ENCODE peak calls at places on chromosomes 16 and 17, in four cellular contexts. One of them, this sample, is unnamed.

GRCh38 chr16:10959161-10959560 is 14.8 kb downstream of the CLEC16A start:
- DNase-seq in PC-3: no peak
- DNase-seq in left ventricle myocardium inferior: no peak
- DNase-seq in astrocyte of the cerebellum: no peak
- DNase-seq in this sample: no peak

GRCh38 chr17:46979023-46979870 is at the start of gene RPRML:
- DNase-seq in PC-3: peak
- DNase-seq in left ventricle myocardium inferior: peak
- DNase-seq in astrocyte of the cerebellum: no peak
- DNase-seq in this sample: peak

GRCh38 chr17:83186226-83186625 is 106.8 kb downstream of the METRNL start:
- DNase-seq in PC-3: no peak
- DNase-seq in left ventricle myocardium inferior: no peak
- DNase-seq in astrocyte of the cerebellum: no peak
- DNase-seq in this sample: no peak

GRCh38 chr17:65664296-65664695 is 102.8 kb upstream of the AXIN2 start:
- DNase-seq in PC-3: no peak
- DNase-seq in left ventricle myocardium inferior: no peak
- DNase-seq in astrocyte of the cerebellum: peak
- DNase-seq in this sample: no peak

GRCh38 chr16:14409563-14409962 is 220.5 kb downstream of the PARN start:
- DNase-seq in PC-3: peak
- DNase-seq in left ventricle myocardium inferior: no peak
- DNase-seq in astrocyte of the cerebellum: peak
- DNase-seq in this sample: no peak

GRCh38 chr17:8121531-8122390 is 2.1 kb downstream of the HES7 start:
- DNase-seq in PC-3: peak
- DNase-seq in left ventricle myocardium inferior: no peak
- DNase-seq in astrocyte of the cerebellum: no peak
- DNase-seq in this sample: peak

GRCh38 chr17:36036240-36036639 is 18.5 kb upstream of the CCL23 start:
- DNase-seq in PC-3: no peak
- DNase-seq in left ventricle myocardium inferior: no peak
- DNase-seq in astrocyte of the cerebellum: no peak
- DNase-seq in this sample: no peak

GRCh38 chr16:57810197-57811024 is 8.1 kb upstream of the KIFC3 start:
- DNase-seq in PC-3: peak
- DNase-seq in left ventricle myocardium inferior: peak
- DNase-seq in astrocyte of the cerebellum: peak
- DNase-seq in this sample: no peak

GRCh38 chr17:5608696-5609095 is 24.4 kb upstream of the NLRP1 start:
- DNase-seq in PC-3: no peak
- DNase-seq in left ventricle myocardium inferior: no peak
- DNase-seq in astrocyte of the cerebellum: no peak
- DNase-seq in this sample: no peak

GRCh38 chr17:6546069-6546718 is 10.2 kb downstream of the PITPNM3 start:
- DNase-seq in PC-3: peak
- DNase-seq in left ventricle myocardium inferior: no peak
- DNase-seq in astrocyte of the cerebellum: peak
- DNase-seq in this sample: no peak

GRCh38 chr17:59406808-59407381 is 75.4 kb downstream of the YPEL2 start:
- DNase-seq in PC-3: peak
- DNase-seq in left ventricle myocardium inferior: no peak
- DNase-seq in astrocyte of the cerebellum: no peak
- DNase-seq in this sample: no peak

GRCh38 chr16:53892155-53892554 is 188.2 kb downstream of the FTO start:
- DNase-seq in PC-3: peak
- DNase-seq in left ventricle myocardium inferior: no peak
- DNase-seq in astrocyte of the cerebellum: peak
- DNase-seq in this sample: peak

GRCh38 chr16:65967376-65967775 is 399.1 kb upstream of the CDH5 start:
- DNase-seq in PC-3: peak
- DNase-seq in left ventricle myocardium inferior: no peak
- DNase-seq in astrocyte of the cerebellum: no peak
- DNase-seq in this sample: no peak

GRCh38 chr16:49458221-49458620 is 84.6 kb downstream of the C16orf78 start:
- DNase-seq in PC-3: no peak
- DNase-seq in left ventricle myocardium inferior: no peak
- DNase-seq in astrocyte of the cerebellum: no peak
- DNase-seq in this sample: no peak

GRCh38 chr17:61770752-61771533 is 92.4 kb downstream of the BRIP1 start:
- DNase-seq in PC-3: no peak
- DNase-seq in left ventricle myocardium inferior: no peak
- DNase-seq in astrocyte of the cerebellum: peak
- DNase-seq in this sample: no peak

GRCh38 chr17:78330570-78331224 is 29.2 kb downstream of the SOCS3 start:
- DNase-seq in PC-3: peak
- DNase-seq in left ventricle myocardium inferior: no peak
- DNase-seq in astrocyte of the cerebellum: no peak
- DNase-seq in this sample: no peak

GRCh38 chr16:62014534-62014933 is 21.7 kb downstream of the CDH8 start:
- DNase-seq in PC-3: no peak
- DNase-seq in left ventricle myocardium inferior: no peak
- DNase-seq in astrocyte of the cerebellum: no peak
- DNase-seq in this sample: no peak

GRCh38 chr16:51151951-51152663 is 1.0 kb upstream of the SALL1 start:
- DNase-seq in PC-3: no peak
- DNase-seq in left ventricle myocardium inferior: no peak
- DNase-seq in astrocyte of the cerebellum: peak
- DNase-seq in this sample: peak

GRCh38 chr16:83393196-83393981 is 414.4 kb upstream of the HSBP1 start:
- DNase-seq in PC-3: peak
- DNase-seq in left ventricle myocardium inferior: no peak
- DNase-seq in astrocyte of the cerebellum: no peak
- DNase-seq in this sample: no peak

GRCh38 chr17:75348386-75349012 is 57.0 kb downstream of the GRB2 start:
- DNase-seq in PC-3: no peak
- DNase-seq in left ventricle myocardium inferior: no peak
- DNase-seq in astrocyte of the cerebellum: no peak
- DNase-seq in this sample: no peak

GRCh38 chr17:80538484-80538883 is 6.2 kb upstream of the RPTOR start:
- DNase-seq in PC-3: no peak
- DNase-seq in left ventricle myocardium inferior: no peak
- DNase-seq in astrocyte of the cerebellum: no peak
- DNase-seq in this sample: no peak

GRCh38 chr17:80544655-80545498 is at the start of gene RPTOR:
- DNase-seq in PC-3: peak
- DNase-seq in left ventricle myocardium inferior: peak
- DNase-seq in astrocyte of the cerebellum: peak
- DNase-seq in this sample: peak

DNA sequence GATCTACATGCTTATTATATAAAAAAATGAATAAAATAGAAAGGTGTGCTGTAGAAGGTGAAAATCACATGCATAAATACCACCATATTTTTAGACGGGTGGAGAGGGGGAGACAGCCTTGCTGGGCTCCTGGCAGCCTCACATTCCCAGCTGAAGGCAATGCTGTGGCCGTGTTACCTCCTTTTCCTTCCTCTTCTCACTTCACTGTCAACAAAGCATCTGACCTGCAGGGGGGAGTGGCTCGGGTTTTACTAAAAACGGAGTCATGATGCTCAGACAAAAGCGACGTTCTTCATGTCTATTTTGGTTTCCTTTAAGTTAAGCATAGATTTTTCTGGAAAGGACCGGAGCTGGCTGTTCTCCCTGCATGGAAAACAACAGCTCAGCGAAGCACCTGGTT is 5.6 kb upstream of the RPTOR start:
- DNase-seq in PC-3: no peak
- DNase-seq in left ventricle myocardium inferior: no peak
- DNase-seq in astrocyte of the cerebellum: no peak
- DNase-seq in this sample: no peak
- TF ChIP-seq CTCF in PC-3: no peak
- TF ChIP-seq CTCF in left ventricle myocardium inferior: no peak
- TF ChIP-seq CTCF in astrocyte of the cerebellum: no peak
- TF ChIP-seq CTCF in this sample: no peak

DNA sequence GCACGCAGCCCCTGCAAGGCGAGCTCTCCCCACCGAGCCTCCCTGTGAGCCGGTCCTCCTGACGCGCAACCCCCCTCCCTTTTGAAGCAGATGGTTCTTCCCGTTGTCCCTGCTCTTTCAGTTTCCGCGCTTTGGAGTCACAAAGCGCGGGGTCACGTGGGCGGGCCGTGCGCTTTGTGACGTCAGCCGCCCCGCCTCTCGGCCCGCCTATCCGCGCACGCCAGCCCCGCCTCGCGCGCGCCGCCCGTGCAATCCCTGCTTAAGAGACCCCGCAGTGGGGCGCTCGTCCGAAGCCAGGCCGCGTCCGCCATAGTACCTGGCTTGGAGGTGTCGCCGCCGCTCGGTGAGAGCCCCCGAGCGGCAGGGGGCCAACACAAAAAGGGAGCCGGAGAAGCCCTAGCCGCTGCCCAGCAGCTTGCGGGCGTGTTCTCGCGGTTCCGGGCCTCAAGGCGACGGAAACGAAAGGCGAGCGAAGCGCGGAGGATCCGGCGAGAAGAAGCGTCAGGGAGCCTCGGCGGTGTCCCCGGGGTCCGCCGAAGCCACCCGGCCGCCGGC is at the start of gene RBBP6:
- DNase-seq in PC-3: peak
- DNase-seq in left ventricle myocardium inferior: peak
- DNase-seq in astrocyte of the cerebellum: peak
- DNase-seq in this sample: peak
- TF ChIP-seq CTCF in PC-3: peak
- TF ChIP-seq CTCF in left ventricle myocardium inferior: peak
- TF ChIP-seq CTCF in astrocyte of the cerebellum: peak
- TF ChIP-seq CTCF in this sample: peak

GRCh38 chr17:31916496-31917064 is 15.1 kb upstream of the UTP6 start:
- DNase-seq in PC-3: no peak
- DNase-seq in left ventricle myocardium inferior: no peak
- DNase-seq in astrocyte of the cerebellum: no peak
- DNase-seq in this sample: no peak

GRCh38 chr17:31918701-31919128 is 17.2 kb upstream of the UTP6 start:
- DNase-seq in PC-3: no peak
- DNase-seq in left ventricle myocardium inferior: no peak
- DNase-seq in astrocyte of the cerebellum: no peak
- DNase-seq in this sample: no peak

GRCh38 chr17:31919802-31920525 is 16.8 kb upstream of the SUZ12 start:
- DNase-seq in PC-3: no peak
- DNase-seq in left ventricle myocardium inferior: no peak
- DNase-seq in astrocyte of the cerebellum: no peak
- DNase-seq in this sample: no peak

GRCh38 chr17:31915456-31916100 is 14.1 kb upstream of the UTP6 start:
- DNase-seq in PC-3: no peak
- DNase-seq in left ventricle myocardium inferior: no peak
- DNase-seq in astrocyte of the cerebellum: no peak
- DNase-seq in this sample: no peak

DNA sequence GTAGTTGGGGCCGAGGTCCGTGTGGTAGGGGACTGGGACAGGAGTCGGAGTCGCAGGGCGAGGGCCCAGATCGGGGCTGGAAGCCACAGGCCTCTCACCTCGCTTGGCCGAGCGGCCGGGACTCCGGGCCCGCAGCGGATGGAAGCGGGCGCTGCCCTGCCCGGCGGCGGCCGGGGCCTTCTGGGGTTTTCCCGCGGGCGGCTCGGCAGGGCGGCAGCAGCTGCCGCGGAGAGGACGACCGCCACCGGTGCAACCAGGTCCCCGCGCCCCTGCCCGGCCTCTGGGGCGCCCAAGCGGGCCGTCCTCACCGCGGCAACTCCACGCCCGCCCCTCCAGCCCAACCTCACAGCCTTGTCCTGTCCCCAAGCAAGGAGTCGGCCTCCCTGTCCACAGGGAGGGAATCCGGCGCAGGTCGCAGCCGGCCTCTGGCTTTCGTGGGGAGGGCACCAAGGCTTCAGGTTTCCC is 15.6 kb upstream of the UTP6 start:
- DNase-seq in PC-3: no peak
- DNase-seq in left ventricle myocardium inferior: no peak
- DNase-seq in astrocyte of the cerebellum: no peak
- DNase-seq in this sample: no peak
- TF ChIP-seq CTCF in PC-3: no peak
- TF ChIP-seq CTCF in left ventricle myocardium inferior: no peak
- TF ChIP-seq CTCF in astrocyte of the cerebellum: no peak
- TF ChIP-seq CTCF in this sample: no peak

DNA sequence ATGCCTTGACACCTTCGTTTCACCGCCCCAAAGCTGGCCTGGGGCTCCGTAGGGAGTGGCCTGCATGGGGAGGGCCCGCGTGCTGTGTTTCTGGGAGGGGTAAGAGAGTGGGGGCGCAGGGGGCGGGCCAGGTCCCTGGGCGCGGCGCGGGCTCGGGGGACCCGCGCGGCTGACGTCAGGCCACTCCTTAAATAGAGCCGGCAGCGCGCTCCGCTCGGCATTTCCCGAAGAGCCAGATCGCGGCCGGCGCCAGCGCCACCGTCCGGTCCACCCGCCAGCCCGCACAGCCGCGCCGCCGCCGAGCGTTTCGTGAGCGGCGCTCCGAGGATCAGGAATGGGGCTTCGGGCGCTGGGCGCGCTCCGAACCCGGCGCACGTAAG is at the start of gene HS3ST2:
- DNase-seq in PC-3: no peak
- DNase-seq in left ventricle myocardium inferior: peak
- DNase-seq in astrocyte of the cerebellum: no peak
- DNase-seq in this sample: peak
- TF ChIP-seq CTCF in PC-3: no peak
- TF ChIP-seq CTCF in left ventricle myocardium inferior: peak
- TF ChIP-seq CTCF in astrocyte of the cerebellum: no peak
- TF ChIP-seq CTCF in this sample: no peak

GRCh38 chr16:30445408-30446202 is at the start of gene SEPHS2:
- DNase-seq in PC-3: peak
- DNase-seq in left ventricle myocardium inferior: peak
- DNase-seq in astrocyte of the cerebellum: peak
- DNase-seq in this sample: peak
- TF ChIP-seq CTCF in PC-3: peak
- TF ChIP-seq CTCF in left ventricle myocardium inferior: peak
- TF ChIP-seq CTCF in astrocyte of the cerebellum: peak
- TF ChIP-seq CTCF in this sample: no peak

GRCh38 chr16:85126731-85127662 is 14.7 kb upstream of the CIBAR2 start:
- DNase-seq in PC-3: peak
- DNase-seq in left ventricle myocardium inferior: no peak
- DNase-seq in astrocyte of the cerebellum: peak
- DNase-seq in this sample: peak
- TF ChIP-seq CTCF in PC-3: no peak
- TF ChIP-seq CTCF in left ventricle myocardium inferior: no peak
- TF ChIP-seq CTCF in astrocyte of the cerebellum: no peak
- TF ChIP-seq CTCF in this sample: no peak